ENCODE peak calls at places on chromosomes 5 and 9, in nine cellular contexts. L, P, Q, H, S, C, G, A and T are unnamed samples.

GRCh38 chr5:109125755-109126429 is 283.9 kb downstream of the PJA2 start:
- DNase-seq in L (no peak), P (no peak), Q (no peak), H (no peak), S (no peak), C (peak), G (no peak), A (no peak), T (no peak)

GRCh38 chr5:14250094-14250777 is 107.1 kb downstream of the TRIO start:
- DNase-seq in L (no peak), P (peak), Q (peak), H (peak), S (peak), C (peak), G (peak), A (no peak), T (peak)

GRCh38 chr9:69421908-69422801 is 97.1 kb downstream of the ENTREP1 start:
- DNase-seq in L (peak), P (peak), Q (peak), H (peak), S (no peak), C (peak), G (peak), A (peak), T (peak)

GRCh38 chr9:116857321-116857720 is 170.2 kb downstream of the TRIM32 start:
- DNase-seq in L (no peak), P (no peak), Q (no peak), H (peak), S (no peak), C (no peak), G (no peak), A (no peak), T (no peak)

GRCh38 chr5:140109818-140110733 is 3.8 kb upstream of the PURA start:
- DNase-seq in L (no peak), P (no peak), Q (no peak), H (no peak), S (no peak), C (no peak), G (no peak), A (no peak), T (no peak)

GRCh38 chr5:78995521-78995920 is 10.4 kb upstream of the ARSB start:
- DNase-seq in L (no peak), P (no peak), Q (no peak), H (no peak), S (no peak), C (no peak), G (no peak), A (no peak), T (no peak)

GRCh38 chr9:87071473-87071872 is 124.2 kb upstream of the GAS1 start:
- DNase-seq in L (no peak), P (no peak), Q (no peak), H (peak), S (no peak), C (no peak), G (no peak), A (no peak), T (no peak)

GRCh38 chr5:83204651-83205050 is 127.3 kb downstream of the XRCC4 start:
- DNase-seq in L (no peak), P (no peak), Q (no peak), H (no peak), S (no peak), C (no peak), G (no peak), A (no peak), T (no peak)

GRCh38 chr5:38124321-38124720 is 134.0 kb upstream of the EGFLAM start:
- DNase-seq in L (no peak), P (no peak), Q (no peak), H (no peak), S (no peak), C (no peak), G (no peak), A (no peak), T (no peak)

GRCh38 chr9:3370715-3371114 is 155.1 kb downstream of the RFX3 start:
- DNase-seq in L (no peak), P (no peak), Q (no peak), H (no peak), S (no peak), C (no peak), G (no peak), A (no peak), T (no peak)

GRCh38 chr5:35023531-35024178 is 24.1 kb downstream of the AGXT2 start:
- DNase-seq in L (no peak), P (no peak), Q (no peak), H (no peak), S (no peak), C (no peak), G (no peak), A (no peak), T (no peak)

GRCh38 chr9:33130501-33130900 is 36.6 kb downstream of the B4GALT1 start:
- DNase-seq in L (peak), P (peak), Q (no peak), H (peak), S (no peak), C (no peak), G (peak), A (no peak), T (peak)

GRCh38 chr9:34501889-34502425 is 20.8 kb downstream of the ENHO start:
- DNase-seq in L (no peak), P (peak), Q (peak), H (peak), S (no peak), C (peak), G (peak), A (no peak), T (peak)

GRCh38 chr5:153625826-153626354 is 135.4 kb downstream of the GRIA1 start:
- DNase-seq in L (no peak), P (no peak), Q (no peak), H (no peak), S (no peak), C (no peak), G (no peak), A (no peak), T (no peak)

GRCh38 chr5:176810084-176810597 is at the start of gene UNC5A:
- DNase-seq in L (no peak), P (no peak), Q (no peak), H (peak), S (no peak), C (peak), G (peak), A (peak), T (peak)
- H3K4me3 ChIP-seq in L (no peak), P (peak), Q (peak), H (no peak), S (peak), C (peak), G (peak), A (peak), T (no peak)

GRCh38 chr5:192691-192969 is 1.3 kb downstream of the LRRC14B start:
- DNase-seq in L (no peak), P (no peak), Q (no peak), H (no peak), S (no peak), C (no peak), G (no peak), A (no peak), T (no peak)
- H3K4me3 ChIP-seq in L (no peak), P (no peak), Q (no peak), H (no peak), S (no peak), C (no peak), G (no peak), A (no peak), T (no peak)

DNA sequence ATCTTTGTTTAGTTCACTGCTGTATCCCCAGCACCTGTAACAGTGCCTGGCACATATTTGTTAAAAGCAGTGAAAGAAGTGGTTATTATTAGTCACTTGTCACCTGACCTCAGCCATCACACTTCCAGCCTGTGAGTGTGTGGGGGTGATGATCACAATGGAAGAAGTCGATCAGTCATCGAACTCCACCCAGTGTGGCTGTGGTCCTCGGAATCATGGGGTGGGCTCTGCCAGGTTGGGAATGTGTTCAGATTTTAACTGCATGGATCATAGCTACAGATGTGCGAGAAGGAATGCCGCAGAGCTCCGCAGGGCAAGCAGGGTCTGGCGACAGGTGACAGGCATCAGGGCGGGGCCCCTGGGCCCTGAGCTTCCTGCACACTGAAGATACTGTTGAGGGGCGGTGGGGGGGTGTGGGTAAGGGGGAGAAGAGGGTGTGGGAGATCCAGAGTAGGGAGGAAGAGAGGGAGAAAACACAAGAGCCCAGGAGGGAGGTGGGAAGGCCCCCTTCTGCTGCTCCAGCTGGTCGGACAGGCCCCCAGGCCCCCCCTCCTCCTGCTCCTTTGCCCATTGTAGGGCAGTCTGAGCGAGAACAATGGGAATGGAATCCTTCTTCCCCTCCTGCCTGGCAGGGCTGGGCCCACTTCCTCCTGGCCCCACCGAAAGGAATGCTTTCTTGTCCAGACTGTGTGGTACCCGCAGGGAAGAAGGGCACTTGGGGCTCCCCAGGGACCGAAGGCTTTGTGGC is 89.6 kb downstream of the SPRY4 start:
- DNase-seq in L (peak), P (peak), Q (no peak), H (peak), S (no peak), C (peak), G (peak), A (no peak), T (no peak)
- H3K4me3 ChIP-seq in L (no peak), P (no peak), Q (no peak), H (no peak), S (no peak), C (peak), G (no peak), A (no peak), T (no peak)

GRCh38 chr9:136663311-136663679 is 579 bp downstream of the EGFL7 start:
- DNase-seq in L (no peak), P (no peak), Q (no peak), H (no peak), S (no peak), C (no peak), G (no peak), A (no peak), T (no peak)

GRCh38 chr9:136665111-136665703 is 2.5 kb downstream of the EGFL7 start:
- DNase-seq in L (no peak), P (peak), Q (no peak), H (no peak), S (no peak), C (peak), G (no peak), A (no peak), T (no peak)

GRCh38 chr9:136664799-136665082 is 2.0 kb downstream of the EGFL7 start:
- DNase-seq in L (no peak), P (no peak), Q (no peak), H (no peak), S (no peak), C (no peak), G (no peak), A (no peak), T (no peak)

GRCh38 chr9:136662656-136663310 is at the start of gene EGFL7:
- DNase-seq in L (no peak), P (no peak), Q (no peak), H (no peak), S (no peak), C (no peak), G (peak), A (no peak), T (no peak)

GRCh38 chr9:136664000-136664798 is 1.5 kb downstream of the EGFL7 start:
- DNase-seq in L (no peak), P (no peak), Q (no peak), H (no peak), S (no peak), C (no peak), G (no peak), A (no peak), T (no peak)
- H3K4me3 ChIP-seq in L (peak), P (no peak), Q (no peak), H (no peak), S (no peak), C (no peak), G (peak), A (no peak), T (no peak)

GRCh38 chr9:111582888-111583287 is 16.6 kb downstream of the PTGR1 start:
- DNase-seq in L (no peak), P (peak), Q (peak), H (peak), S (no peak), C (no peak), G (peak), A (no peak), T (peak)
- H3K4me3 ChIP-seq in L (no peak), P (no peak), Q (no peak), H (no peak), S (no peak), C (no peak), G (no peak), A (no peak), T (no peak)

GRCh38 chr9:92963831-92964606 is 16.7 kb downstream of the FGD3 start:
- DNase-seq in L (peak), P (no peak), Q (no peak), H (no peak), S (no peak), C (no peak), G (no peak), A (peak), T (no peak)

GRCh38 chr9:92964981-92965758 is 17.8 kb downstream of the FGD3 start:
- DNase-seq in L (peak), P (no peak), Q (no peak), H (no peak), S (no peak), C (no peak), G (no peak), A (no peak), T (no peak)

GRCh38 chr9:92964607-92964975 is 17.3 kb downstream of the FGD3 start:
- DNase-seq in L (peak), P (no peak), Q (no peak), H (no peak), S (no peak), C (no peak), G (no peak), A (no peak), T (no peak)

GRCh38 chr9:92966518-92966800 is 19.1 kb downstream of the FGD3 start:
- DNase-seq in L (peak), P (no peak), Q (no peak), H (no peak), S (no peak), C (no peak), G (no peak), A (no peak), T (no peak)

GRCh38 chr9:92965759-92966517 is 18.6 kb downstream of the FGD3 start:
- DNase-seq in L (peak), P (no peak), Q (no peak), H (no peak), S (no peak), C (no peak), G (no peak), A (no peak), T (no peak)
- H3K4me3 ChIP-seq in L (peak), P (no peak), Q (no peak), H (no peak), S (no peak), C (no peak), G (no peak), A (peak), T (no peak)

DNA sequence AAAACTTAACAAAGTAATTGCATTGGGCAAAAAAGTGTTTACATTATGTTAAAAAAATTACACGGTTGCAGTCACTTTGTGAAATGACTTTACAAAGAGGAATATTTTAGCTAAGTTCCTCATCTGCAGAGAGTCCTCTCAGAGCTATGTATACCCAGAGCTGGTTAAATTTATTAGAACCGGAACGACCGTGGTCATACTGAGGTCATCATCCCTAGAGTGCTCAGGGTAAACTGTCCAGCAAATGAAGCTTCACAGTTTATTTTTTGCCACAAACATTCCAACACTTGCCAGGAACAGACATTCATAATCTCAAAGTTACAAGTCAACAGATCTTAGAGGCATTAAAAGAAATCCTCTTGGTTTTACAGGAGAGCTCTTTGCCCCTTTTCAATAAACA is 902 bp downstream of the ROPN1L start:
- DNase-seq in L (no peak), P (peak), Q (peak), H (no peak), S (no peak), C (no peak), G (no peak), A (no peak), T (no peak)
- H3K4me3 ChIP-seq in L (no peak), P (peak), Q (peak), H (no peak), S (no peak), C (peak), G (peak), A (peak), T (peak)

GRCh38 chr5:141508440-141508807 is 19.5 kb downstream of the PCDHGC5 start:
- DNase-seq in L (no peak), P (peak), Q (peak), H (no peak), S (no peak), C (no peak), G (peak), A (no peak), T (no peak)
- H3K4me3 ChIP-seq in L (peak), P (peak), Q (peak), H (no peak), S (no peak), C (peak), G (peak), A (no peak), T (peak)

GRCh38 chr9:935348-935965 is 41.0 kb upstream of the DMRT3 start:
- DNase-seq in L (no peak), P (peak), Q (peak), H (peak), S (peak), C (no peak), G (peak), A (no peak), T (no peak)
- H3K4me3 ChIP-seq in L (no peak), P (no peak), Q (no peak), H (no peak), S (no peak), C (no peak), G (no peak), A (no peak), T (no peak)

DNA sequence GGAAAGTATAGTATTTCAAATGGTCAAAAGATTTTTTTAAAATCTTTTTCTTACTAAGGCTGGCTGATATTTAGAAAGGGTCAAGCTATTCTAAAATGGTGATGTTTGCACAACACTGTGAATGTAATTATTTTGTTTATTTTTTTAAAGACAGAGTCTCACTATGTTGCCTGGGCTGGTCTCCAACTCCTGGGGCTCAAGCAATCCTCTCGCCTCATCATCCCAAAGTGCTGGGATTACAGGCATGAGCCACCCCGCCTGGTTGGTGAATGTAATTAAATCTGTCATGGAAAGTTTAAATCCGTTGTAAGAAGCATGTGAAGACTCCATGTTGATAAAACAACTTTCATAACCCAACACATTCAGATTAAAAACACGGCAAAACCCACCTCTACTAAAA is 2.6 kb downstream of the UBTD2 start:
- DNase-seq in L (no peak), P (peak), Q (peak), H (no peak), S (no peak), C (no peak), G (no peak), A (no peak), T (peak)
- H3K4me3 ChIP-seq in L (no peak), P (peak), Q (peak), H (no peak), S (no peak), C (peak), G (peak), A (no peak), T (peak)